ENCODE peak calls at places on chromosomes 13 and 19, in ten cellular contexts. S, W, U, L, Z, F, O, P, K and I are unnamed samples.

GRCh38 chr19:38527466-38528136 is 90.2 kb downstream of the MAP4K1 start:
- DNase-seq in F (no peak), L (no peak), W (no peak), S (no peak), Z (peak), U (no peak), O (no peak), K (peak), P (no peak), I (no peak)

GRCh38 chr19:23460656-23461055 is 65.4 kb upstream of the ZNF91 start:
- DNase-seq in L (no peak), K (no peak), P (no peak), O (no peak), S (no peak), U (no peak), F (no peak), Z (no peak), W (no peak), I (no peak)

GRCh38 chr19:2476451-2477140 is 669 bp downstream of the GADD45B start:
- DNase-seq in K (peak), W (peak), L (peak), O (peak), S (peak), P (peak), U (no peak), F (peak), Z (peak), I (no peak)

GRCh38 chr13:28492527-28493367 is 2.2 kb downstream of the FLT1 start:
- DNase-seq in F (no peak), U (no peak), S (no peak), K (no peak), P (no peak), L (no peak), Z (peak), O (no peak), W (no peak), I (no peak)

GRCh38 chr13:102847272-102848234 is 1.7 kb downstream of the ERCC5 start:
- DNase-seq in K (peak), U (no peak), F (no peak), P (peak), Z (peak), L (no peak), O (peak), S (peak), W (no peak), I (no peak)

GRCh38 chr13:34044041-34044440 is 226.1 kb downstream of the RFC3 start:
- DNase-seq in K (no peak), P (peak), W (no peak), L (no peak), S (peak), Z (no peak), U (no peak), F (no peak), O (no peak), I (no peak)

GRCh38 chr13:114062341-114062740 is 70.1 kb downstream of the RASA3 start:
- DNase-seq in S (no peak), U (no peak), Z (no peak), O (no peak), P (no peak), F (peak), W (no peak), L (no peak), K (no peak), I (no peak)

GRCh38 chr13:38417727-38418126 is 68.1 kb downstream of the UFM1 start:
- DNase-seq in O (peak), U (no peak), L (no peak), Z (peak), P (no peak), K (peak), S (peak), W (no peak), F (no peak), I (no peak)

GRCh38 chr13:41696163-41697003 is 239.0 kb downstream of the RGCC start:
- DNase-seq in S (peak), P (peak), L (no peak), W (no peak), K (peak), Z (peak), U (no peak), O (peak), F (no peak), I (no peak)

GRCh38 chr13:83151308-83151660 is 731.0 kb downstream of the SLITRK1 start:
- DNase-seq in W (no peak), P (peak), L (no peak), U (no peak), Z (no peak), S (peak), F (no peak), O (no peak), K (no peak), I (no peak)

GRCh38 chr19:39001016-39001415 is 25.5 kb upstream of the FBXO17 start:
- DNase-seq in F (no peak), Z (no peak), W (no peak), L (no peak), P (no peak), K (no peak), U (no peak), S (no peak), O (no peak), I (no peak)

GRCh38 chr19:55434356-55434755 is 8.7 kb downstream of the SHISA7 start:
- DNase-seq in F (peak), W (no peak), S (no peak), O (no peak), K (no peak), P (no peak), U (no peak), Z (no peak), L (no peak), I (no peak)

GRCh38 chr19:55437410-55437809 is 5.7 kb downstream of the SHISA7 start:
- DNase-seq in W (no peak), K (no peak), Z (peak), F (no peak), P (peak), O (no peak), S (peak), L (no peak), U (no peak), I (no peak)

GRCh38 chr19:55436847-55437246 is 6.3 kb downstream of the SHISA7 start:
- DNase-seq in O (no peak), U (no peak), W (no peak), Z (peak), F (no peak), L (no peak), P (no peak), S (no peak), K (no peak), I (no peak)

GRCh38 chr19:55433292-55433691 is 9.8 kb downstream of the SHISA7 start:
- DNase-seq in K (no peak), U (no peak), W (no peak), F (no peak), Z (no peak), P (no peak), S (no peak), L (no peak), O (no peak), I (no peak)

DNA sequence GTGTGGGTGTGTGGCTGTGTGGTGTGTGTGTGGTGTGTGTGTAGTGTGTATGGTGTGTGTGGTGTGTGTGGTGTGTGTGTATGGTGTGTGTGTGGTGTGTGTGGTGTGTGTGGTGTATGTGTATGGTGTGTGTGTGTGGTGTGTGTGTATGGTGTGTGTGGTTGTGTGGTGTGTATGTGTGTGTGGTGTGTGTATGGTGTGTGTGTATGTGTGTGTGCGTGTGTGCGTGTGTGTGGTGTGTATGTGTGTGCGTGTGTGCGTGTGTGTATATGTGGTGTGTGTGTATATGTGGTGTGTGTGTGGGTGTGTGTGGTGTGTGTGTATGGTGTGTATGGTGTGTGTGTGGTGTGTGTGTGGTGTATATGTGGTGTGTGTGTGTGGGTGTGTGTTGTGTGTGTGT is 8.1 kb downstream of the SHISA7 start:
- DNase-seq in L (no peak), F (peak), S (no peak), K (no peak), U (no peak), Z (no peak), P (no peak), W (no peak), O (no peak), I (no peak)
- H3K4me3 ChIP-seq in L (no peak), F (no peak), S (no peak), K (no peak), U (no peak), Z (no peak), P (no peak), W (no peak), O (no peak), I (no peak)

GRCh38 chr19:8682472-8682871 is 16.1 kb downstream of the ACTL9 start:
- DNase-seq in P (no peak), K (no peak), W (no peak), O (no peak), F (no peak), S (no peak), U (no peak), Z (no peak), L (no peak), I (no peak)

GRCh38 chr19:8680676-8681344 is 17.8 kb downstream of the ACTL9 start:
- DNase-seq in S (no peak), L (no peak), U (no peak), Z (no peak), F (no peak), W (no peak), K (no peak), P (no peak), O (no peak), I (no peak)

GRCh38 chr19:8682931-8683330 is 15.7 kb downstream of the ACTL9 start:
- DNase-seq in K (no peak), W (no peak), O (no peak), L (no peak), S (no peak), F (no peak), U (no peak), Z (no peak), P (no peak), I (peak)

GRCh38 chr19:8684001-8684902 is 14.3 kb downstream of the ACTL9 start:
- DNase-seq in F (no peak), L (no peak), K (no peak), P (no peak), S (no peak), O (no peak), Z (no peak), W (no peak), U (no peak), I (no peak)

DNA sequence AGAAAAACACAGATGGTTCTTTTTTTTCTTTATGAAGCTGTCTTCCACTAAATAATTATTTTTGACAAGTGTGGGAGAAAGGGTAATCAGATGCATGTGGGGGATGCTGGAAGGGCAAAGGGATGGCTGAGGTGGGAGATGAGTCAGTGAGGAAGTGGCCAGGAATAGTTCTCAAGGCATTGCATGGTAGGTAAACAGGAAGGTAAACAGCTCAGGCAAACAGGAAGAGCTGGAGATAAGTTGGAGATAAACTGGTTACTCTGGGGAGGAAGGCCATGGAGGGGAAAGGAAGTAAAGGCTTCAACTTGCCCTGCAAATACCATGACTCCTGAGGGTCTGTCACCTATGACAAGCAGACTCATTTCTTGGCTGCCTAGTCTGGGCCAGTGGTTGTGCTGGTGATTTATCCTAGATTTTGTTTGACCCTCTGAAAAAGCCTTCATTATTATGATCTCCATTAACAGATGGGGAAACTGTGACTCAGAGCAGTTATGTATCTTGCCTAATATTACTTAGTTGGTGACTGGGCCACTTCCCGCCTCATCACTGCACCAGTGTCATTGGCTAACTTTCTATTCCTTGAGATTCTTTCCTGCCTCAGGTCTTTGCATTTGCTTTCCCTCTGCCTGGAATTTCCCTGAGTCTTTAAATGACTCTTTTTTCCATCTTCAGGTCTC is 17.1 kb downstream of the ACTL9 start:
- DNase-seq in S (no peak), F (no peak), U (no peak), Z (no peak), O (no peak), W (no peak), K (no peak), L (no peak), P (no peak), I (no peak)
- TF ChIP-seq CTCF in S (no peak), F (no peak), U (no peak), Z (no peak), O (no peak), W (no peak), K (no peak), L (no peak), P (no peak), I (no peak)

GRCh38 chr13:95929430-95929829 is 123.8 kb downstream of the UGGT2 start:
- DNase-seq in S (no peak), P (no peak), O (no peak), U (no peak), K (no peak), F (no peak), L (no peak), W (no peak), Z (no peak), I (no peak)
- H3K4me3 ChIP-seq in S (no peak), P (no peak), O (no peak), U (no peak), K (no peak), F (no peak), L (no peak), W (no peak), Z (no peak), I (no peak)

GRCh38 chr19:45733160-45733810 is at the start of gene MEIOSIN:
- DNase-seq in W (no peak), L (peak), Z (peak), F (peak), P (no peak), O (no peak), K (no peak), S (no peak), U (no peak), I (no peak)

GRCh38 chr19:45729774-45730388 is 815 bp downstream of the FBXO46 start:
- DNase-seq in L (no peak), Z (peak), F (no peak), U (no peak), K (no peak), P (no peak), O (peak), S (peak), W (no peak), I (no peak)

DNA sequence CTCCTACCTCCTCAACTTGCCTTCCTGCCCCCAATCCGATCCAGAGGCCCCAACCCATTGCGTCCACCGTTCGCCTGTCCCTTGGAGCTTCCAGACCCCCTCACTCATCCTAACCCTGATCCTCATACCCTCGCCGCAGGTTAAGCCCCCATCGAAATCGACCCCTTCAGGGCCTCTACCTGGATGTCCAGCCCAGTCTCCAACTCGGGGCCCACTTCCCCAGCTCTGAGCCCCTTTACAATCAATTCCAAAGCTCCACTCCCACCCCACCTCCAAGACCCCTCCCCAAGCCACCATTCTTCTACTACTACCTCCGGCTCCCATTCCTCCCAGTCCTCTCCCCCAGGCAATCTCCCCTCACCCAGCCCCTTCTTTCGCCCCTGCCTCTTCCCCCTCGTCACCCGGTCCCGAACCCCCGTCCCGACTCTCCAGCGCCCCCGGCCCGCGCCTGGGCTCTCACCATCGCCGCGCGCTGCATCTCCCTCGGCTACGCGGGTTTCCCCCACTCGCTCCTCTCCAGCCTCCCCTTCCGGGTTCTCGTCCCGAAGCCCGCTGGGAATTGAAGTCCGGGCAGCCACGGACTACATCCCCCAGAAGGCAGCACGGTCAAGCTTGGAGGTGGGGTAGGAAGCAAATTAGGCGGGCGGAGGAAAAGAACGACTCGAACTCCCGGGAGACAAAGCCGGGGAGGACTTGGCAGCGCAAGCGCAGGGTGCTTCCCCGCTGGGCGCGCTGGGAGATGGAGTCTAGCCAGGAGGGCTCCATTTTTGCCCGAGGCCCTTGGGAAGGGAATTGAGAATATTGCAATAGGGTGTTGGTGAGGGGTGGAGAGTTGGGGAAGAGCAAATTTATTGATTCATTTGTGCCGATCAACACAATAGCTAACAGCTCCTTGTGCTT is at the start of gene FBXO46:
- DNase-seq in K (peak), O (peak), W (peak), F (peak), P (peak), Z (peak), S (peak), U (peak), L (peak), I (peak)
- TF ChIP-seq CTCF in K (peak), O (peak), W (no peak), F (no peak), P (peak), Z (peak), S (peak), U (peak), L (no peak), I (no peak)

GRCh38 chr13:50203256-50204083 is 188.2 kb downstream of the KCNRG start:
- DNase-seq in L (no peak), P (no peak), F (no peak), O (no peak), W (no peak), K (no peak), Z (no peak), S (no peak), U (no peak), I (no peak)

GRCh38 chr13:50214514-50214913 is 199.3 kb downstream of the KCNRG start:
- DNase-seq in K (no peak), L (no peak), Z (no peak), O (no peak), U (no peak), F (no peak), P (no peak), W (no peak), S (no peak), I (no peak)

GRCh38 chr13:50213526-50213925 is 198.3 kb downstream of the KCNRG start:
- DNase-seq in S (no peak), O (no peak), Z (no peak), U (no peak), L (no peak), K (no peak), W (no peak), P (no peak), F (no peak), I (no peak)

GRCh38 chr13:50209646-50210045 is 194.4 kb downstream of the KCNRG start:
- DNase-seq in U (no peak), P (no peak), L (no peak), O (no peak), S (peak), W (no peak), K (no peak), Z (no peak), F (no peak), I (no peak)

DNA sequence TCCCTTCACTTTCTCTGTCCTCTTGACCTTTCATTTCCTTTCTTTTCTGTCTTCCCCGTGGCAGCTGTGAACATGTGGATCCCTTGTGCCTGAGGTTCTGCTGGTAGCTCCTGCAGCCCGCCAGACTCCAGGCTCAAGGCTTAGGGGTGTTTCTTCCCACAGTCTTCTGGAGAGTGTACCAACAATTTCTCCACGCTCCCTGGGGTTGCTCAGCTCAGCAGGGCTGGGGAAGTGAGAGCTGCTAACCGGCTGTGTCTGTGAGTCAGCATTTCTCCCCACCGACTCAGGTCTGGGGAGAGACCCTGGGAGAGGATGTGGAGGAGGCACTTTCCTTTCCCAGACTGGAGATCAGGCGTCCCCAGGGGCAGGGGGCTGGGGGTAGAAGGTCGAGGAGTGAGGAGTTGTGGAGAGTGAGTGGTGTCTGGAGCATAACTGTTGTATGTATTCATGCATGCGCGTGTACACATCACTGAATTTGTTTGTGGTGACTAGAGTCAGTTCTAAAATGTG is 193.6 kb downstream of the KCNRG start:
- DNase-seq in K (peak), S (peak), Z (peak), U (peak), F (peak), O (peak), L (peak), P (peak), W (peak), I (peak)
- H3K4me3 ChIP-seq in K (peak), S (peak), Z (no peak), U (peak), F (peak), O (no peak), L (no peak), P (peak), W (peak), I (no peak)

DNA sequence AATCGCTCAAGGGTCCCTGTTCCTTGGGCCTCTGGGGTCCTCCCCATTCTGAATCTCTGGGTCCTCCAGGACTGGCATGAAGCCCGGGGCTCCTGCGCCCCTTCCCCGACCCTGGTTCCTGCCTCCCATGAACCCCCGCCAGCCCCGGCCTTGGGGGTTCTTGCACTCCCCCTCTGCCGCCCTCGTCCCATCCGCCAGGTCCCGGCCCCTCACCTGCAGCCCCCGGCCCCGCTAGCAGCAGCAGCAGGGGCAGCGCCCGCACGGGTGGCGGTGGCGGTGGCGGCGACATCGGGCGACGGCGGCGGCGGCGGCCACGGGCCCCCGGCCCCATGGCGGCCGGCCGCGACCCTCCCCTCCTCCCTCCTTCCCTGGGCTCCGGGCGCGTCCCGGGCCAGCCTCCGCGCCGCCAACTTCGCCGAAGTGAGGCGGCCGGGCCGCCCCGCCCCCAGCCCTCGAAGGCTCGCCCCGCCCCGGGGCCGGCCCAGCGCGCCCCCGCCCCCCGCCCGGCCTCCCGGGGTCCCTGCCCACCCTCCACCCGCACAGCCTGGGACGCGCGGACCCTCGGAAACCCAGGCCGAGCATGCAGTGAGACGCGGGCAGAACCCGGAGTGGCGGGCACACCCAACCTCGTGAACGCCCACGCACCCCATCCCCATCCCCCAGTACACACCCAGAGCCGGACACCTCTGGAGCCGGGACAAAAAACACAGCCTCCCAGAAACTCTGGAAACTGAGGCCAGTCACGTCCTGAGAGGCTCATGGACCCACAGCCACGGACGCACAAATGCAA is at the start of gene NOTCH3:
- DNase-seq in L (no peak), U (no peak), S (no peak), K (no peak), P (no peak), O (no peak), W (no peak), Z (peak), F (peak), I (no peak)
- TF ChIP-seq CTCF in L (no peak), U (no peak), S (no peak), K (no peak), P (no peak), O (no peak), W (no peak), Z (no peak), F (no peak), I (no peak)